ENCODE peak calls at places on chromosome 6, in six cellular contexts. P, C, D, V, A and W are unnamed samples.

GRCh38 chr6:32432050-32432450 is 7.6 kb upstream of the HLA-DRA start:
- DNase-seq in P (peak), C (no peak), D (no peak), V (no peak), A (peak), W (peak)

GRCh38 chr6:110484321-110484720 is 7.9 kb upstream of the SLC22A16 start:
- DNase-seq in P (no peak), C (no peak), D (no peak), V (no peak), A (peak), W (no peak)

GRCh38 chr6:107118976-107119375 is 3.7 kb upstream of the BEND3 start:
- DNase-seq in P (no peak), C (no peak), D (peak), V (no peak), A (no peak), W (no peak)

GRCh38 chr6:2862712-2863174 is 21.1 kb upstream of the SERPINB1 start:
- DNase-seq in P (no peak), C (no peak), D (peak), V (no peak), A (peak), W (no peak)

GRCh38 chr6:131754715-131755567 is 44.1 kb upstream of the CTAGE9 start:
- DNase-seq in P (no peak), C (no peak), D (no peak), V (no peak), A (peak), W (no peak)

GRCh38 chr6:129659590-129660345 is 50.2 kb downstream of the ARHGAP18 start:
- DNase-seq in P (no peak), C (no peak), D (peak), V (no peak), A (no peak), W (no peak)

GRCh38 chr6:22785036-22785435 is 215.7 kb downstream of the HDGFL1 start:
- DNase-seq in P (peak), C (no peak), D (no peak), V (no peak), A (no peak), W (peak)

GRCh38 chr6:106080106-106081095 is 5.7 kb upstream of the PRDM1 start:
- DNase-seq in P (no peak), C (no peak), D (no peak), V (no peak), A (no peak), W (no peak)

GRCh38 chr6:134686071-134686470 is 263.8 kb downstream of the ALDH8A1 start:
- DNase-seq in P (no peak), C (no peak), D (no peak), V (no peak), A (peak), W (peak)

DNA sequence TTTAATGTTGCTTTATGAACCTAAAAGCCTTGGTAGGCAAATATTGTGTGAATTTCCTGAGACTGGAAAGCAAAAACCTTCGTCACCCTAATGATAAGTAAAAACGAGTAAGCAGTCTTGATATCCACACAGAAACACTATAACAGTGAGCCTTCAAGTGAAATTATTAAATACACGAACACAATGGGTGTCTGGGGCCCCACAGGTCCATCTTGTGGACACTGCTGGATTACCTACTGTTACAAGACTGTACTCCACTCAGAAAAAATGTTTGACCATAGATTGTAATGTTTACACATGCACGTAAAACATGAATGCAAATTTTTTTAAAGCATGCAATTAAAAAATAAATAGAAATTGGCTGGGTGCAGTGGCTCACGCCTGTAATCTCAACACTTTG is 466.9 kb downstream of the CD83 start:
- DNase-seq in P (no peak), C (no peak), D (no peak), V (no peak), A (peak), W (no peak)
- TF ChIP-seq CTCF in P (no peak), C (no peak), D (no peak), V (no peak), A (no peak), W (no peak)

DNA sequence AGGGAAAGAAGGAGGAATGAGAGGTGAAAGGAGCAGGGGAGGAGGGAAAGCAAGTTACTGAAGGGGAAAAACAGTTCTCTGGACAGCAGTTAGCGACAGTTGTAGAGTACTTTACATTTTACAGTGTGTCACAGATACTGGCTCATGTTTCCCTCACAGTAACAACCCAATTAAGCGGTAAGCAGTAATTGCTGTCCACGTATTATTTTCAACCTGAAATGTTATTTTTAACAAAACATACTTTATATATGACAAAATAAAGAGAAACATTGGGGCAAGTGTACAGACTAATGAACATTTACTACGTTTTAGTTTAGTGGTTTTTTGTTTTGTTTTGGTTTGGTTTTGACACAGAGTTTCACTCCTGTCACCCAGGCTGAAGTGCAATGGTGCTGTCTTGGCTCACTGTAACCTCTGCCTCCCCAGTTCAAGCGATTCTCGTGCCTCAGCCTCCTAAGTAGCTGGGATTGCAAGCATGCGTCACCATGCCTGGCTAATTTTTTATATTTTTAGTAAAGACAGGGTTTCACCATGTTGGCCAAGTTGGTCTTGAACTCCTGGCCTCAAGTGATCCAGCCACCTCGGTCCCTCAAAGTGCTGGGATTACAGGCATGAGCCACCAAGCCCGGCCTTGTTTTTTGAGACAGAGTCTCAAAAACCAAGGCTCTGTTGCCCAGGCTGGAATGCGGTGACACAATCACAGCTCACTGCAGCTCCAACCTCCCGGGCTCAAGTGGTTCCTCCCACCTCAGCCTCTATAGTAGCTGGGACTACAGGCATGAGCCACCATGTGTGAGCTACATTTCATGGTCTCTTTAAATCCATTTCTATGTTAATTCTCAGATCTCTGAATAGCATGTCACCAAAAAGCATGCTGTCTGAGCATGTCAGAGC is 22.6 kb upstream of the BTN3A2 start:
- DNase-seq in P (no peak), C (no peak), D (no peak), V (no peak), A (peak), W (peak)
- H3K4me3 ChIP-seq in P (no peak), C (peak), D (peak), V (no peak), A (peak), W (peak)

GRCh38 chr6:49939993-49940498 is 23.9 kb downstream of the DEFB114 start:
- DNase-seq in P (no peak), C (no peak), D (no peak), V (no peak), A (no peak), W (no peak)

GRCh38 chr6:49935387-49935786 is 28.6 kb downstream of the DEFB114 start:
- DNase-seq in P (no peak), C (no peak), D (no peak), V (no peak), A (no peak), W (no peak)

GRCh38 chr6:49934770-49935169 is 29.2 kb downstream of the DEFB114 start:
- DNase-seq in P (no peak), C (no peak), D (no peak), V (no peak), A (no peak), W (no peak)

GRCh38 chr6:49937017-49937416 is 26.9 kb downstream of the DEFB114 start:
- DNase-seq in P (no peak), C (no peak), D (no peak), V (no peak), A (no peak), W (no peak)

GRCh38 chr6:49937811-49938210 is 26.2 kb downstream of the DEFB114 start:
- DNase-seq in P (no peak), C (no peak), D (no peak), V (no peak), A (no peak), W (no peak)
- TF ChIP-seq CTCF in P (no peak), C (no peak), D (no peak), V (no peak), A (no peak), W (no peak)

GRCh38 chr6:147999001-147999540 is 343.6 kb upstream of the SASH1 start:
- DNase-seq in P (no peak), C (no peak), D (no peak), V (no peak), A (no peak), W (no peak)

GRCh38 chr6:148005806-148006205 is 336.8 kb upstream of the SASH1 start:
- DNase-seq in P (no peak), C (no peak), D (no peak), V (no peak), A (no peak), W (no peak)

GRCh38 chr6:148002067-148002466 is 340.6 kb upstream of the SASH1 start:
- DNase-seq in P (no peak), C (no peak), D (no peak), V (no peak), A (peak), W (no peak)
- H3K4me3 ChIP-seq in P (no peak), C (no peak), D (no peak), V (no peak), A (peak), W (no peak)

DNA sequence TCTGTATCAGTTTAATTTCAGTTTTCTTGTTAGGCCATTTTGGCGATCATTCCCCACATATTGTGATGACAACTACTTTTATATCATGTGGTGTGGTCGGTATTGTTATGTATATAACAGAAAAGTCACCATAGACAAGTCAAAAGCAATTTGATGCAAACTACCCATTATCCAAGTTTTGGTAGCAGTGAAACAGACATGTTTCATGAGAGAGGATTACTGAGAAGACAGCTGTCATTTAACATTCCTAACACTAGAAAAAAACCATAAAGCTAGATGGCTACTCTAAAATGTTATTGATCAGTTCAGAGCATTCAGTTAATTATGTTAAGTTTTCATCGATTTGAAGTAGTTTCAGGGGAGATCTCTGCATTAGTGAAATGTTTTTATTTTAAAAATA is 462.1 kb upstream of the SOX4 start:
- DNase-seq in P (no peak), C (no peak), D (no peak), V (no peak), A (no peak), W (no peak)
- TF ChIP-seq CTCF in P (no peak), C (no peak), D (no peak), V (no peak), A (no peak), W (no peak)

DNA sequence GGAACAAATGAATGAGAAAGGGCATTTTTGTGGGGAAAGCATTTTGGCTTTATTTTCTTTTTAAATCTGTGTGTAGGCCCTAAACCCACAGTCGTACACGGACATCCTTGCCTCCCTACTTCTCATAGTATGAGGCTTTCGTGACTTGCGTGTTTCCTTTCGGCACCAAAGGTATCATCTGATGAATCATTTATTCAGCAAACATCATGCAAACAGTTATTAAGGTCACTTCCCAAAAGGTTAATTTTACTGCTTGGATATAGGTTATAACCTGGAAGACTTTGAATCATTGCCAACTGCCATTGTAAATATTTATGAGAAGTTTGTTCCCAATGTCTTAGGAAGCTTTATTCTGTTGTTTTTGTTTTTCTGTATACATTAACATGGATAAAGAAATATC is 15.1 kb upstream of the SLC22A2 start:
- DNase-seq in P (no peak), C (no peak), D (no peak), V (no peak), A (no peak), W (no peak)
- H3K4me3 ChIP-seq in P (no peak), C (no peak), D (no peak), V (no peak), A (no peak), W (no peak)

GRCh38 chr6:150272264-150272975 is 96.4 kb upstream of the IYD start:
- DNase-seq in P (no peak), C (no peak), D (no peak), V (no peak), A (no peak), W (no peak)

GRCh38 chr6:150272976-150273315 is 95.9 kb upstream of the IYD start:
- DNase-seq in P (no peak), C (no peak), D (no peak), V (no peak), A (no peak), W (no peak)

GRCh38 chr6:150276168-150276958 is 92.4 kb upstream of the IYD start:
- DNase-seq in P (no peak), C (no peak), D (no peak), V (no peak), A (no peak), W (no peak)

GRCh38 chr6:150273457-150274309 is 95.1 kb upstream of the IYD start:
- DNase-seq in P (no peak), C (no peak), D (no peak), V (no peak), A (no peak), W (peak)

DNA sequence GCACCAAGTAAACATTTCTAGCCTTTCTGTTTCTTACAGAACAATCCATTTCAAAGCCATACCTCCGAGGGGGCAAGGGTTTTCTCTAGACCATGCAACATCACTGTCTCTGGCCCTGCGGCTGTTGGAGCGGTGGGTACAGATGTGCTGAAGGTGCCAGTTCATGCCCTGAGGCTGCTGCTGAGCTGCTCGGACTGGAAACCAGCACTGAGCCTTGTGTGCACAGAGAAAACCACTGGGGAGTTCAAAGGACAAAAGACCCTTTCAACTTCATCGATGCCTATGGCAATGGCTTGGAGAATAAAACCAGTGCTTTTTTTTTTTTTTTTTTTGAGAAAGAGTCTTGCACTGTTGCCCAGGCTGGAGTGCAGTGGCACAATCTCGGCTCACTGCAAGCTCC is 93.3 kb upstream of the IYD start:
- DNase-seq in P (no peak), C (no peak), D (no peak), V (no peak), A (no peak), W (no peak)
- TF ChIP-seq CTCF in P (no peak), C (no peak), D (no peak), V (no peak), A (no peak), W (no peak)

DNA sequence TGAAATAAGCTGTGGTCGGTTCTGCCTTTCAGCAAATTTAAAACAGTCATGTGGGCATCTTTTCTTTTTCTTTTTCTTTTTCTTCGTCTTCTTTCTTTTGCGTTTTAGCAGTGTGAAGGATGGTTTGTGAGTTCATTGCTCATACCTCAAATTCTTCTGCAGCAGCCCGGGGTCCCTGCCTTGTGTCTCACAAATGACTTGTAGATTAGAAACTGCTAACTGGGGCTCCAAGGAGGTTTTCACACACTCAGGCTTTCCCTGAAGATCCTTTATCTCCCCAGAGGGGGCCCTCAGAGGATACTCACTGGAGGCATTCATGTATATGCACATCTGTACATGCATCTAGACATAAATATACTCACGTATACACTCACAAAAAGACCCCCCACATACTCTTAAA is 1.7 kb downstream of the SMOC2 start:
- DNase-seq in P (no peak), C (no peak), D (no peak), V (no peak), A (no peak), W (no peak)
- H3K4me3 ChIP-seq in P (no peak), C (no peak), D (no peak), V (no peak), A (no peak), W (no peak)